ENCODE peak calls at places on chromosomes 4 and X, in ten cellular contexts. H is AG09309; R is H54; D is foreskin keratinocyte; C is putamen; J is GM04504; G is GM13977; M is sciatic nerve; S is stimulated activated CD4-positive, alpha-beta T cell treated with anti-CD3 and anti-CD28 coated beads, TNF-alpha, amount 100 ng/mL, for 24 hours; N is CD4-positive, alpha-beta T cell. L is an unnamed sample.

GRCh38 chr4:10205223-10205622 is 88.6 kb upstream of the WDR1 start:
- DNase-seq in H (no peak), R (no peak), D (no peak), C (no peak), J (no peak), G (no peak), M (no peak), S (no peak), N (no peak), L (no peak)

GRCh38 chr4:88779431-88779830 is 81.8 kb upstream of the NAP1L5 start:
- DNase-seq in H (no peak), R (no peak), D (no peak), C (no peak), J (no peak), G (no peak), M (no peak), S (no peak), N (no peak), L (no peak)

GRCh38 chrX:8201896-8202331 is 30.8 kb upstream of the VCX2 start:
- DNase-seq in H (no peak), R (no peak), D (no peak), C (peak; percentile 3), J (no peak), G (no peak), M (no peak), S (no peak), N (no peak), L (no peak)

GRCh38 chr4:128757712-128758111 is 51.8 kb upstream of the JADE1 start:
- DNase-seq in H (no peak), R (no peak), D (no peak), C (peak; percentile 11), J (no peak), G (no peak), M (no peak), S (no peak), N (no peak), L (no peak)

GRCh38 chrX:109847257-109848187 is 114.5 kb upstream of the ACSL4 start:
- DNase-seq in H (peak; percentile 81), R (no peak), D (peak; percentile 87), C (no peak), J (peak; percentile 79), G (no peak), M (no peak), S (no peak), N (no peak), L (peak; percentile 93)

GRCh38 chrX:78452356-78452755 is 124.9 kb upstream of the CYSLTR1 start:
- DNase-seq in H (no peak), R (no peak), D (peak; percentile 18), C (no peak), J (no peak), G (no peak), M (no peak), S (no peak), N (no peak), L (no peak)

GRCh38 chr4:47704693-47705325 is 133.1 kb downstream of the CORIN start:
- DNase-seq in H (no peak), R (peak; percentile 2), D (no peak), C (peak; percentile 22), J (no peak), G (peak; percentile 25), M (no peak), S (peak; percentile 0), N (no peak), L (no peak)

GRCh38 chr4:141011799-141012377 is 121.4 kb downstream of the RNF150 start:
- DNase-seq in H (no peak), R (no peak), D (no peak), C (no peak), J (no peak), G (no peak), M (peak; percentile 66), S (no peak), N (no peak), L (no peak)

GRCh38 chrX:130079824-130080406 is 30.4 kb downstream of the ELF4 start:
- DNase-seq in H (peak; percentile 52), R (peak; percentile 61), D (peak; percentile 46), C (peak; percentile 62), J (peak; percentile 62), G (peak; percentile 71), M (peak; percentile 73), S (no peak), N (peak; percentile 42), L (peak; percentile 28)

GRCh38 chr4:5050520-5050955 is 742 bp upstream of the STK32B start:
- DNase-seq in H (peak; percentile 41), R (peak; percentile 49), D (peak; percentile 57), C (peak; percentile 61), J (peak; percentile 65), G (peak; percentile 74), M (peak; percentile 84), S (peak; percentile 31), N (no peak), L (peak; percentile 54)

GRCh38 chr4:26819026-26819425 is 41.6 kb upstream of the STIM2 start:
- DNase-seq in H (no peak), R (no peak), D (no peak), C (no peak), J (no peak), G (no peak), M (no peak), S (no peak), N (no peak), L (no peak)

GRCh38 chrX:39619182-39620009 is 478.4 kb downstream of the BCOR start:
- DNase-seq in H (no peak), R (no peak), D (peak; percentile 51), C (no peak), J (no peak), G (no peak), M (no peak), S (no peak), N (no peak), L (peak; percentile 79)

GRCh38 chr4:141180991-141181760 is 39.5 kb upstream of the ZNF330 start:
- DNase-seq in H (no peak), R (no peak), D (peak; percentile 63), C (no peak), J (no peak), G (no peak), M (no peak), S (no peak), N (no peak), L (peak; percentile 6)

GRCh38 chr4:8917321-8917811 is 45.7 kb upstream of the HMX1 start:
- DNase-seq in H (no peak), R (no peak), D (no peak), C (no peak), J (no peak), G (peak; percentile 12), M (no peak), S (no peak), N (no peak), L (no peak)

GRCh38 chr4:217891-218290 is 87.4 kb downstream of the ZNF732 start:
- DNase-seq in H (no peak), R (no peak), D (no peak), C (no peak), J (no peak), G (no peak), M (no peak), S (no peak), N (no peak), L (no peak)

GRCh38 chrX:29862126-29862664 is 353.2 kb upstream of the MAGEB2 start:
- DNase-seq in H (no peak), R (no peak), D (no peak), C (no peak), J (no peak), G (no peak), M (no peak), S (no peak), N (no peak), L (no peak)

GRCh38 chr4:74367656-74368055 is 2.7 kb downstream of the EREG start:
- DNase-seq in H (no peak), R (no peak), D (no peak), C (no peak), J (no peak), G (no peak), M (no peak), S (no peak), N (no peak), L (no peak)

GRCh38 chr4:19711871-19712270 is 539.8 kb upstream of the SLIT2 start:
- DNase-seq in H (peak; percentile 48), R (peak; percentile 0), D (peak; percentile 67), C (no peak), J (peak; percentile 44), G (no peak), M (no peak), S (no peak), N (no peak), L (peak; percentile 18)

GRCh38 chrX:323721-324628 is 5.4 kb upstream of the GTPBP6 start:
- DNase-seq in H (no peak), R (no peak), D (peak; percentile 95), C (no peak), J (no peak), G (no peak), M (peak; percentile 76), S (no peak), N (no peak), L (peak; percentile 67)

GRCh38 chrX:107714196-107714811 is 61.3 kb downstream of the TSC22D3 start:
- DNase-seq in H (no peak), R (no peak), D (no peak), C (no peak), J (no peak), G (no peak), M (peak; percentile 53), S (no peak), N (peak; percentile 10), L (no peak)

GRCh38 chrX:134676440-134676839 is 18.2 kb upstream of the PLAC1 start:
- DNase-seq in H (no peak), R (peak; percentile 18), D (peak; percentile 84), C (no peak), J (no peak), G (no peak), M (no peak), S (no peak), N (no peak), L (peak; percentile 56)

GRCh38 chr4:120007171-120007894 is 59.3 kb downstream of the MAD2L1 start:
- DNase-seq in H (peak; percentile 80), R (no peak), D (peak; percentile 71), C (peak; percentile 21), J (peak; percentile 87), G (no peak), M (no peak), S (no peak), N (no peak), L (peak; percentile 98)

GRCh38 chr4:74474345-74475099 is 29.6 kb downstream of the AREG start:
- DNase-seq in H (no peak), R (no peak), D (peak; percentile 71), C (no peak), J (no peak), G (no peak), M (no peak), S (no peak), N (no peak), L (peak; percentile 14)

GRCh38 chr4:127203561-127204260 is 429.0 kb upstream of the INTU start:
- DNase-seq in H (peak; percentile 3), R (no peak), D (peak; percentile 60), C (no peak), J (no peak), G (no peak), M (no peak), S (no peak), N (no peak), L (peak; percentile 60)

GRCh38 chr4:15805583-15806517 is 27.7 kb downstream of the CD38 start:
- DNase-seq in H (peak; percentile 23), R (peak; percentile 12), D (peak; percentile 58), C (peak; percentile 41), J (peak; percentile 19), G (peak; percentile 25), M (no peak), S (no peak), N (peak; percentile 31), L (peak; percentile 10)

L was measured in NCI-H226.